ENCODE peak calls at places on chromosomes 6 and 20, in four cellular contexts. S is fibroblast of pulmonary artery, L is Peyer's patch, E is mammary epithelial cell. B is an unnamed sample.

GRCh38 chr6:37799263-37799644 is 20.3 kb upstream of the ZFAND3 start:
- DNase-seq in S (no peak), E (no peak), L (no peak), B (no peak)

GRCh38 chr6:142784344-142784743 is 160.6 kb downstream of the HIVEP2 start:
- DNase-seq in S (no peak), L (peak; percentile 37), E (no peak), B (peak; percentile 82)

GRCh38 chr6:136037885-136038460 is 186.5 kb downstream of the PDE7B start:
- DNase-seq in L (no peak), S (peak; percentile 65), E (no peak), B (no peak)

GRCh38 chr6:152734630-152735029 is 16.0 kb upstream of the VIP start:
- DNase-seq in S (no peak), L (no peak), E (no peak), B (no peak)

GRCh38 chr6:169965239-169965638 is 213.8 kb downstream of the ERMARD start:
- DNase-seq in S (no peak), E (no peak), L (no peak), B (no peak)

GRCh38 chr20:34055290-34055689 is 56.8 kb downstream of the EIF2S2 start:
- DNase-seq in L (no peak), S (no peak), E (no peak), B (no peak)

GRCh38 chr20:48722737-48723191 is 105.0 kb downstream of the PREX1 start:
- DNase-seq in S (peak; percentile 62), L (peak; percentile 64), E (no peak), B (no peak)

GRCh38 chr6:9657994-9658393 is 756.9 kb downstream of the TFAP2A start:
- DNase-seq in E (peak; percentile 83), L (no peak), S (no peak), B (no peak)

GRCh38 chr6:22906091-22906549 is 336.8 kb downstream of the HDGFL1 start:
- DNase-seq in S (peak; percentile 59), L (no peak), E (peak; percentile 42), B (no peak)

GRCh38 chr20:19254086-19254821 is 41.8 kb downstream of the SLC24A3 start:
- DNase-seq in S (no peak), E (no peak), L (no peak), B (no peak)

GRCh38 chr20:32970115-32970972 is 33.9 kb downstream of the SUN5 start:
- DNase-seq in S (no peak), L (no peak), E (no peak), B (no peak)

GRCh38 chr20:1434571-1435336 is 31.9 kb downstream of the NSFL1C start:
- DNase-seq in L (peak; percentile 80), S (peak; percentile 94), E (peak; percentile 89), B (peak; percentile 80)

GRCh38 chr20:10728873-10729670 is 55.3 kb upstream of the JAG1 start:
- DNase-seq in E (no peak), S (no peak), L (no peak), B (no peak)

GRCh38 chr6:139124887-139125672 is 9.8 kb upstream of the HECA start:
- DNase-seq in L (peak; percentile 90), S (peak; percentile 87), E (peak; percentile 72), B (peak; percentile 83)

GRCh38 chr6:168167431-168168315 is 88.7 kb upstream of the FRMD1 start:
- DNase-seq in S (no peak), L (no peak), E (no peak), B (no peak)

GRCh38 chr20:47188540-47188939 is 168.0 kb downstream of the ZMYND8 start:
- DNase-seq in L (no peak), E (no peak), S (no peak), B (no peak)

DNA sequence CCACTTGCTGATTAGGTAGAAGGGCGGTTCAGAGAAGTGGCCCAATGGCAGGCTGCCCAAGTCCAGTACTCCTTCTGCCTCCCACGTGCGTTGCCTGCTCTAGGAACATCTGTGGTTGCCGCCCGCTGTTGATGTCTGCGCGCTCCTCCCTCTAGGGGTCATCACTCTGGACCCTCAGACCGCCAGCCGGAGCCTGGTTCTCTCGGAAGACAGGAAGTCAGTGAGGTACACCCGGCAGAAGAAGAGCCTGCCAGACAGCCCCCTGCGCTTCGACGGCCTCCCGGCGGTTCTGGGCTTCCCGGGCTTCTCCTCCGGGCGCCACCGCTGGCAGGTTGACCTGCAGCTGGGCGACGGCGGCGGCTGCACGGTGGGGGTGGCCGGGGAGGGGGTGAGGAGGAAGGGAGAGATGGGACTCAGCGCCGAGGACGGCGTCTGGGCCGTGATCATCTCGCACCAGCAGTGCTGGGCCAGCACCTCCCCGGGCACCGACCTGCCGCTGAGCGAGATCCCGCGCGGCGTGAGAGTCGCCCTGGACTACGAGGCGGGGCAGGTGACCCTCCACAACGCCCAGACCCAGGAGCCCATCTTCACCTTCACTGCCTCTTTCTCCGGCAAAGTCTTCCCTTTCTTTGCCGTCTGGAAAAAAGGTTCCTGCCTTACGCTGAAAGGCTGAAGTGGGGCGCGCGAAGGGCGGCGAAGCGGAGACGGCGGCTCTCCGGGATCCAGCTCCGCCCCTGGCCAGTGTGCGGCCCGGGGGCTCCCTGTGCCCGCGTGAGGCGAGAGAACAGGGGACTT is 8.5 kb downstream of the TRIM15 start:
- DNase-seq in S (no peak), L (no peak), E (no peak), B (no peak)
- TF ChIP-seq CTCF in S (no peak), L (no peak), E (no peak), B (no peak)

GRCh38 chr20:59835448-59836395 is 97.7 kb downstream of the SYCP2 start:
- DNase-seq in L (no peak), E (peak; percentile 68), S (peak; percentile 14), B (no peak)
- H3K4me3 ChIP-seq in L (no peak overlapping the region), E (peak overlapping the region; percentile 30), S (no peak overlapping the region), B (no peak overlapping the region)

DNA sequence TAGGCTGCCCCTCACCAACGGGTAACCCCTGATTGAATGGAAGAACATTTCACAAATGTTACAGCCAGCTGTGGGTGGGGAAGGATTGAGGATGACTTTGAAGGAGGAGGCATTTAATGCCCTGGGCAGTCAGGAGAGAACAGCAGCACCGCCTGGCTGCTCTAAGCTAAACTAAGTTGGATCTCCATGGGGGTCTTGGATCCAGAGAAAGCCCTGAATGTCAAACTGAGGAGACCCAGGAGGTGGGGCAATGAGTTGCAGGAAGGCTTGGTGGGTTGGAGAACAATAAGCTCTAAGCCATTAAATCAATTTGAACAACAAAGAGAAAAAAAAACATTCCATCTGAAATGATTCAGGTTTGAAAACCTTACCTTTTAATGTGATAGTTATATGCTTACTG is 35.4 kb downstream of the TMX4 start:
- DNase-seq in E (no peak), S (no peak), L (no peak), B (no peak)
- TF ChIP-seq CTCF in E (no peak), S (no peak), L (no peak), B (no peak)

GRCh38 chr6:12066297-12066696 is 54.2 kb downstream of the HIVEP1 start:
- DNase-seq in S (peak; percentile 39), E (no peak), L (no peak), B (no peak)
- H3K4me3 ChIP-seq in S (no peak overlapping the region), E (no peak overlapping the region), L (no peak overlapping the region), B (no peak overlapping the region)

GRCh38 chr6:3063733-3064700 is 4.3 kb upstream of the RIPK1 start:
- DNase-seq in E (peak; percentile 89), L (peak; percentile 88), S (peak; percentile 94), B (peak; percentile 40)

GRCh38 chr6:3057063-3057462 is 11.2 kb upstream of the RIPK1 start:
- DNase-seq in E (no peak), S (no peak), L (no peak), B (no peak)

GRCh38 chr6:3058957-3059356 is 9.3 kb upstream of the RIPK1 start:
- DNase-seq in S (no peak), E (no peak), L (no peak), B (no peak)

GRCh38 chr6:3061501-3061941 is 6.8 kb upstream of the RIPK1 start:
- DNase-seq in L (no peak), S (peak; percentile 86), E (peak; percentile 81), B (no peak)
- TF ChIP-seq CTCF in L (no peak), S (peak; percentile 38), E (peak; percentile 42), B (no peak)

DNA sequence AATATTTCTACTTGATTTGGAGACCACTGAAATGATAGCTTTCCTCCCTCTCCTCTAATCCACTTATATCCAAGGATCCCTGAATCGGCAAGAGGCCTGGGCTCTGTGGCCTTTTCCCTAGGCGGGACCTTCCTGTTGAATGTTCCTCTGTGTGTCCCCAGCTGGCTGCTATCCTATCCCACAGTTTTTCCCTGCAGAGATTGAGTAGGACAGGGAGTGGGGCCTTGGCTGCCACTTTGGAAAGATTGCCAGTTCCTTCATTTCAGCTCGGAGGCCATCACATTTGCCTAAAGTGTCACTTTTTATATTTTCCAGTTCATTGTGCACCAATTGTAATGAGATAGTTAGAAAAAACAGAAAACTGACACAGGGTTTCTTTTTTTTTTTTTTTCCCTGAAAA is 38.9 kb upstream of the SMIM8 start:
- DNase-seq in E (no peak), L (no peak), S (no peak), B (no peak)
- H3K4me3 ChIP-seq in E (no peak overlapping the region), L (no peak overlapping the region), S (no peak overlapping the region), B (no peak overlapping the region)

B was measured in GM12864.